ENCODE peak calls at places on chromosomes 5 and 9, in eight cellular contexts. One of them, this sample, is unnamed.
A peak's percentile ranks its signal among the peaks of the same experiment; 100 is the strongest.

GRCh38 chr9:79577969-79578723 is 6.4 kb downstream of the TLE4 start:
- DNase-seq in NCI-H1436: peak; percentile 76
- DNase-seq in NCI-H1930: peak; percentile 60
- DNase-seq in activated effector memory CD4-positive, alpha-beta T cell treated with Interleukin-2 at 50 U/mL for 16 hours: no peak
- DNase-seq in NCI-H1417: no peak
- DNase-seq in activated CD4-positive, alpha-beta T cell treated with anti-CD3 and anti-CD28 coated beads, Interleukin-2, amount 50 U/mL, for 1 hour: no peak
- DNase-seq in islet precursor cell: no peak
- DNase-seq in T follicular helper cell: no peak
- DNase-seq in this sample: no peak

GRCh38 chr9:121598167-121599000 is 53.0 kb upstream of the DAB2IP start:
- DNase-seq in NCI-H1417: no peak
- DNase-seq in islet precursor cell: peak; percentile 98
- DNase-seq in activated CD4-positive, alpha-beta T cell treated with anti-CD3 and anti-CD28 coated beads, Interleukin-2, amount 50 U/mL, for 1 hour: no peak
- DNase-seq in NCI-H1930: no peak
- DNase-seq in T follicular helper cell: no peak
- DNase-seq in activated effector memory CD4-positive, alpha-beta T cell treated with Interleukin-2 at 50 U/mL for 16 hours: no peak
- DNase-seq in NCI-H1436: no peak
- DNase-seq in this sample: no peak

GRCh38 chr5:111747336-111747735 is 9.7 kb downstream of the NREP start:
- DNase-seq in activated CD4-positive, alpha-beta T cell treated with anti-CD3 and anti-CD28 coated beads, Interleukin-2, amount 50 U/mL, for 1 hour: no peak
- DNase-seq in NCI-H1436: no peak
- DNase-seq in activated effector memory CD4-positive, alpha-beta T cell treated with Interleukin-2 at 50 U/mL for 16 hours: no peak
- DNase-seq in T follicular helper cell: no peak
- DNase-seq in islet precursor cell: no peak
- DNase-seq in NCI-H1930: no peak
- DNase-seq in NCI-H1417: no peak
- DNase-seq in this sample: no peak

GRCh38 chr5:109192543-109193281 is 217.1 kb downstream of the PJA2 start:
- DNase-seq in T follicular helper cell: no peak
- DNase-seq in NCI-H1436: no peak
- DNase-seq in activated CD4-positive, alpha-beta T cell treated with anti-CD3 and anti-CD28 coated beads, Interleukin-2, amount 50 U/mL, for 1 hour: no peak
- DNase-seq in NCI-H1417: peak; percentile 73
- DNase-seq in activated effector memory CD4-positive, alpha-beta T cell treated with Interleukin-2 at 50 U/mL for 16 hours: no peak
- DNase-seq in islet precursor cell: no peak
- DNase-seq in NCI-H1930: no peak
- DNase-seq in this sample: no peak

GRCh38 chr9:115694014-115694413 is 459.6 kb upstream of the PAPPA start:
- DNase-seq in T follicular helper cell: no peak
- DNase-seq in NCI-H1417: peak; percentile 55
- DNase-seq in activated CD4-positive, alpha-beta T cell treated with anti-CD3 and anti-CD28 coated beads, Interleukin-2, amount 50 U/mL, for 1 hour: no peak
- DNase-seq in islet precursor cell: peak; percentile 75
- DNase-seq in NCI-H1930: peak; percentile 5
- DNase-seq in activated effector memory CD4-positive, alpha-beta T cell treated with Interleukin-2 at 50 U/mL for 16 hours: no peak
- DNase-seq in NCI-H1436: no peak
- DNase-seq in this sample: peak; percentile 96

GRCh38 chr9:114697951-114698351 is 16.0 kb upstream of the TEX48 start:
- DNase-seq in NCI-H1417: no peak
- DNase-seq in T follicular helper cell: no peak
- DNase-seq in activated effector memory CD4-positive, alpha-beta T cell treated with Interleukin-2 at 50 U/mL for 16 hours: no peak
- DNase-seq in NCI-H1930: no peak
- DNase-seq in islet precursor cell: no peak
- DNase-seq in NCI-H1436: no peak
- DNase-seq in activated CD4-positive, alpha-beta T cell treated with anti-CD3 and anti-CD28 coated beads, Interleukin-2, amount 50 U/mL, for 1 hour: no peak
- DNase-seq in this sample: no peak

GRCh38 chr9:120885968-120886367 is 9.0 kb upstream of the PHF19 start:
- DNase-seq in NCI-H1417: no peak
- DNase-seq in NCI-H1436: no peak
- DNase-seq in T follicular helper cell: no peak
- DNase-seq in activated CD4-positive, alpha-beta T cell treated with anti-CD3 and anti-CD28 coated beads, Interleukin-2, amount 50 U/mL, for 1 hour: no peak
- DNase-seq in NCI-H1930: no peak
- DNase-seq in islet precursor cell: no peak
- DNase-seq in activated effector memory CD4-positive, alpha-beta T cell treated with Interleukin-2 at 50 U/mL for 16 hours: no peak
- DNase-seq in this sample: no peak

GRCh38 chr9:16030513-16031185 is 477.8 kb downstream of the CCDC171 start:
- DNase-seq in NCI-H1930: no peak
- DNase-seq in T follicular helper cell: no peak
- DNase-seq in NCI-H1417: no peak
- DNase-seq in activated effector memory CD4-positive, alpha-beta T cell treated with Interleukin-2 at 50 U/mL for 16 hours: no peak
- DNase-seq in islet precursor cell: peak; percentile 95
- DNase-seq in NCI-H1436: no peak
- DNase-seq in activated CD4-positive, alpha-beta T cell treated with anti-CD3 and anti-CD28 coated beads, Interleukin-2, amount 50 U/mL, for 1 hour: no peak
- DNase-seq in this sample: peak; percentile 66

GRCh38 chr5:90307386-90308181 is 102.0 kb downstream of the CETN3 start:
- DNase-seq in NCI-H1417: no peak
- DNase-seq in islet precursor cell: no peak
- DNase-seq in NCI-H1436: no peak
- DNase-seq in T follicular helper cell: no peak
- DNase-seq in activated effector memory CD4-positive, alpha-beta T cell treated with Interleukin-2 at 50 U/mL for 16 hours: no peak
- DNase-seq in NCI-H1930: no peak
- DNase-seq in activated CD4-positive, alpha-beta T cell treated with anti-CD3 and anti-CD28 coated beads, Interleukin-2, amount 50 U/mL, for 1 hour: no peak
- DNase-seq in this sample: no peak

GRCh38 chr5:109921735-109922395 is 232.1 kb downstream of the MAN2A1 start:
- DNase-seq in NCI-H1417: peak; percentile 10
- DNase-seq in activated CD4-positive, alpha-beta T cell treated with anti-CD3 and anti-CD28 coated beads, Interleukin-2, amount 50 U/mL, for 1 hour: peak; percentile 56
- DNase-seq in activated effector memory CD4-positive, alpha-beta T cell treated with Interleukin-2 at 50 U/mL for 16 hours: peak; percentile 37
- DNase-seq in NCI-H1930: no peak
- DNase-seq in NCI-H1436: no peak
- DNase-seq in islet precursor cell: no peak
- DNase-seq in T follicular helper cell: peak; percentile 61
- DNase-seq in this sample: no peak

This sample was measured in GM04503.